ENCODE peak calls at places on chromosomes 5 and 9, in eight cellular contexts. K, X, T, J, C, B, Q and W are unnamed samples.

GRCh38 chr5:153520952-153521351 is 30.5 kb downstream of the GRIA1 start:
- DNase-seq in X (no peak), T (peak; percentile 38), C (no peak), Q (no peak), J (no peak), B (no peak), K (no peak), W (no peak)

GRCh38 chr9:130064621-130065020 is 10.9 kb downstream of the GPR107 start:
- DNase-seq in J (no peak), B (no peak), T (no peak), K (no peak), C (no peak), X (no peak), Q (no peak), W (no peak)

GRCh38 chr5:116273458-116274242 is 188.8 kb downstream of the COMMD10 start:
- DNase-seq in K (no peak), X (no peak), T (peak; percentile 58), J (no peak), B (no peak), C (no peak), Q (no peak), W (no peak)

GRCh38 chr9:112334319-112334828 is 955 bp upstream of the PTBP3 start:
- DNase-seq in C (no peak), K (no peak), J (peak; percentile 43), B (peak; percentile 21), X (no peak), Q (no peak), T (peak; percentile 49), W (peak; percentile 49)

GRCh38 chr5:13133951-13134350 is 810.5 kb downstream of the DNAH5 start:
- DNase-seq in K (no peak), Q (no peak), C (no peak), T (no peak), B (no peak), J (no peak), X (no peak), W (no peak)

GRCh38 chr5:107670028-107670926 is 460 bp downstream of the EFNA5 start:
- DNase-seq in T (no peak), B (peak; percentile 7), C (peak; percentile 86), J (no peak), K (no peak), Q (peak; percentile 50), X (peak; percentile 51), W (no peak)

GRCh38 chr9:128243486-128244415 is 32.1 kb downstream of the GOLGA2 start:
- DNase-seq in J (no peak), C (no peak), Q (no peak), K (no peak), T (peak; percentile 69), B (no peak), X (peak; percentile 62), W (no peak)

GRCh38 chr5:76351577-76351976 is 51.5 kb upstream of the IQGAP2 start:
- DNase-seq in Q (no peak), J (no peak), K (no peak), T (no peak), B (no peak), X (no peak), C (no peak), W (no peak)

GRCh38 chr5:24703934-24704333 is 59.2 kb upstream of the CDH10 start:
- DNase-seq in C (no peak), B (no peak), K (no peak), J (no peak), X (no peak), T (no peak), Q (no peak), W (no peak)

GRCh38 chr5:55220433-55221185 is 6.5 kb downstream of the MCIDAS start:
- DNase-seq in Q (peak; percentile 47), J (no peak), T (peak; percentile 26), X (peak; percentile 50), K (no peak), C (no peak), B (no peak), W (no peak)

GRCh38 chr9:75069171-75069570 is 18.8 kb downstream of the NMRK1 start:
- DNase-seq in K (no peak), T (no peak), Q (no peak), B (no peak), X (no peak), J (no peak), C (no peak), W (no peak)

GRCh38 chr9:76996700-76997099 is 22.8 kb upstream of the FOXB2 start:
- DNase-seq in J (no peak), B (no peak), X (peak; percentile 68), C (no peak), Q (no peak), K (no peak), T (peak; percentile 48), W (peak; percentile 12)

GRCh38 chr5:10786835-10787234 is 25.8 kb upstream of the DAP start:
- DNase-seq in T (no peak), J (no peak), C (no peak), Q (no peak), K (no peak), X (no peak), B (no peak), W (no peak)

GRCh38 chr5:135814254-135814653 is 20.2 kb upstream of the SLC25A48 start:
- DNase-seq in C (peak; percentile 76), J (no peak), B (no peak), K (no peak), X (no peak), T (no peak), Q (no peak), W (no peak)

GRCh38 chr5:157252741-157253465 is 13.0 kb upstream of the CYFIP2 start:
- DNase-seq in K (no peak), T (peak; percentile 11), X (peak; percentile 58), J (peak; percentile 76), Q (no peak), B (no peak), C (no peak), W (peak; percentile 86)

GRCh38 chr5:94691270-94691669 is 72.8 kb downstream of the SLF1 start:
- DNase-seq in X (no peak), C (no peak), J (no peak), K (no peak), T (no peak), B (no peak), Q (no peak), W (no peak)

GRCh38 chr9:135282001-135282731 is 194.7 kb downstream of the OLFM1 start:
- DNase-seq in Q (peak; percentile 84), J (no peak), X (no peak), B (peak; percentile 84), K (no peak), C (peak; percentile 93), T (peak; percentile 26), W (peak; percentile 73)

DNA sequence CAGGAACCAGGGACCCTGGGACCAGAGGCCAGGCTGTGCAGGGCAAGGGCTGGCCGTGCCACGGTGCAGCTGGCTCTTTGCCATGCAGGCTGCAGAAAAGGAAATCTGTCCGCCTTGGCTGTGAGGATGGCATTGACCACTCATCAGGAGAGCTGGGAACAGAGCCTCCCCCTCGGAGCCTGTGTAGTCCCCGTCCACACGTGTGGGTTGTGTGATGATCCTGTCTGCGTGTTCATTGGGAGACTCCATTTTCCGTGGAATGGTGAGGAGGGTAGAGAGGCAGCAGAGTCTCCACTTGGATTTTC is 47.7 kb downstream of the EHMT1 start:
- DNase-seq in C (no peak), X (no peak), Q (peak; percentile 59), T (no peak), K (no peak), J (no peak), B (no peak), W (no peak)
- H3K4me3 ChIP-seq in C (no peak overlapping the region), X (no peak overlapping the region), Q (no peak overlapping the region), T (no peak overlapping the region), K (no peak overlapping the region), J (no peak overlapping the region), B (no peak overlapping the region), W (no peak overlapping the region)

DNA sequence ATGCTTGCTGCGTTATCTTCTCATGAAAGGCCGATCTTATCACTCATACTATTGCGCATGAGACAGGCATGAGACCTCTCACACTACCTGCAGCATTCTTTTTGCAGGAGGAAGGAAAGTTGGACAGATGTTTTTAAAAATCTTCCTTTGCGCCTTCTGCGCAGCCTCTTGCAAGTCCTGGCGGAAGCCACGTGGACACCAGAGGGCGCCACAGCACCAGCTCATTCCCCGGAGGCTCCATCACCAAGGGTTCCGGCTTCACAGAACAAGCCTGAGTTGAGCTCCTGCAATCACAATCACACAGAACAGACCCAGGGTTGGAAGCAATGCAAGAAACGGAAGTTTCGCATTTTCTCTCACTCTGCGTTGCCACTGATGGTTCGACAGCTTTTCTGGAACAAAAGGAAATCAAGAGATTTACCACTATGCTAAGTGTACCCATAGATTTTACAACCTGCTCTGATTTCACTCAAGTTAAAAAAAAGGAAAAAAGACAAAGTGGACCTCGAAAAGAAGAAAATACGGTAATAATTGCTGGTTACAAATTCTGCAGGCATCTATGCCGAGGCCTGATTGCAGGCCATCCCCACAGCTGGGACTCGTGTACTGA is 304.8 kb upstream of the MSX2 start:
- DNase-seq in X (peak; percentile 92), K (peak; percentile 84), B (peak; percentile 92), C (peak; percentile 97), T (peak; percentile 88), Q (peak; percentile 87), J (peak; percentile 37), W (peak; percentile 79)
- H3K4me3 ChIP-seq in X (peak overlapping the region; percentile 10), K (peak overlapping the region; percentile 37), B (no peak overlapping the region), C (no peak overlapping the region), T (no peak overlapping the region), Q (no peak overlapping the region), J (no peak overlapping the region), W (no peak overlapping the region)

GRCh38 chr5:72179816-72180440 is 72.7 kb downstream of the MAP1B start:
- DNase-seq in K (no peak), T (peak; percentile 28), J (no peak), C (no peak), Q (no peak), X (no peak), B (peak; percentile 52), W (no peak)
- H3K4me3 ChIP-seq in K (no peak overlapping the region), T (peak overlapping the region; percentile 10), J (no peak overlapping the region), C (no peak overlapping the region), Q (peak overlapping the region; percentile 28), X (peak overlapping the region; percentile 62), B (peak overlapping the region; percentile 4), W (no peak overlapping the region)

GRCh38 chr5:44875661-44876250 is 67.0 kb downstream of the MRPS30 start:
- DNase-seq in K (no peak), B (no peak), J (no peak), Q (no peak), X (no peak), C (no peak), T (peak; percentile 78), W (no peak)

GRCh38 chr5:44884036-44884435 is 75.3 kb downstream of the MRPS30 start:
- DNase-seq in J (no peak), T (no peak), K (no peak), B (no peak), Q (no peak), X (no peak), C (no peak), W (no peak)

GRCh38 chr5:44885903-44886302 is 77.2 kb downstream of the MRPS30 start:
- DNase-seq in K (no peak), T (peak; percentile 8), J (no peak), C (no peak), B (no peak), X (no peak), Q (no peak), W (no peak)

GRCh38 chr5:44881266-44881665 is 72.5 kb downstream of the MRPS30 start:
- DNase-seq in Q (no peak), C (no peak), T (no peak), B (no peak), K (no peak), J (no peak), X (no peak), W (no peak)
- H3K4me3 ChIP-seq in Q (no peak overlapping the region), C (no peak overlapping the region), T (no peak overlapping the region), B (no peak overlapping the region), K (no peak overlapping the region), J (no peak overlapping the region), X (no peak overlapping the region), W (no peak overlapping the region)